ENCODE peak calls at places on chromosome 5, in four cellular contexts. P, F, W and I are unnamed samples. For H3K4me1, the result is how much of the 10 kb centered on the place peaks cover.

GRCh38 chr5:72107874-72108199 is 562 bp downstream of the MAP1B start:
- DNase-seq in P (no peak), F (no peak), W (no peak), I (no peak)

GRCh38 chr5:86909461-86909881 is 291.7 kb downstream of the COX7C start:
- DNase-seq in P (no peak), F (no peak), W (no peak), I (no peak)

GRCh38 chr5:171615201-171616001 is 170.2 kb upstream of the SMIM23 start:
- DNase-seq in P (peak), F (no peak), W (no peak), I (no peak)

GRCh38 chr5:128271859-128272446 is 188.4 kb downstream of the SLC12A2 start:
- DNase-seq in P (no peak), F (no peak), W (no peak), I (no peak)

GRCh38 chr5:65172486-65173129 is 309.1 kb downstream of the ADAMTS6 start:
- DNase-seq in P (no peak), F (no peak), W (no peak), I (no peak)

GRCh38 chr5:76657091-76657490 is 33.9 kb upstream of the F2RL2 start:
- DNase-seq in P (no peak), F (no peak), W (no peak), I (no peak)

GRCh38 chr5:33306758-33307157 is 134.0 kb upstream of the TARS1 start:
- DNase-seq in P (no peak), F (no peak), W (no peak), I (no peak)

GRCh38 chr5:119112151-119112550 is 41.3 kb downstream of the DMXL1 start:
- DNase-seq in P (no peak), F (no peak), W (no peak), I (no peak)

GRCh38 chr5:111830333-111830732 is 73.3 kb upstream of the NREP start:
- DNase-seq in P (no peak), F (no peak), W (no peak), I (no peak)

GRCh38 chr5:56306433-56307150 is 73.5 kb upstream of the ANKRD55 start:
- DNase-seq in P (no peak), F (no peak), W (no peak), I (no peak)

GRCh38 chr5:82164957-82165698 is 113.0 kb downstream of the RPS23 start:
- DNase-seq in P (no peak), F (peak), W (no peak), I (no peak)

GRCh38 chr5:175866377-175866907 is 4.9 kb upstream of the CPLX2 start:
- DNase-seq in P (no peak), F (no peak), W (no peak), I (no peak)

GRCh38 chr5:30650311-30650710 is 543.2 kb upstream of the CDH6 start:
- DNase-seq in P (no peak), F (no peak), W (no peak), I (no peak)

GRCh38 chr5:141915881-141916336 is 7.8 kb upstream of the DELE1 start:
- DNase-seq in P (no peak), F (no peak), W (no peak), I (no peak)

GRCh38 chr5:29367176-29367833 is 1826.2 kb upstream of the CDH6 start:
- DNase-seq in P (no peak), F (no peak), W (no peak), I (no peak)

GRCh38 chr5:58074717-58075116 is 385.2 kb downstream of the PLK2 start:
- DNase-seq in P (no peak), F (no peak), W (no peak), I (no peak)

GRCh38 chr5:411728-412127 is 31.2 kb upstream of the EXOC3 start:
- DNase-seq in P (peak), F (no peak), W (no peak), I (no peak)

GRCh38 chr5:54305737-54306136 is 4.6 kb downstream of the ARL15 start:
- DNase-seq in P (no peak), F (no peak), W (no peak), I (no peak)

GRCh38 chr5:119328753-119329602 is 26.8 kb upstream of the TNFAIP8 start:
- DNase-seq in P (no peak), F (no peak), W (peak), I (peak)

GRCh38 chr5:40743771-40744170 is 12.0 kb downstream of the TTC33 start:
- DNase-seq in P (no peak), F (no peak), W (no peak), I (no peak)

GRCh38 chr5:64417390-64417789 is 88.4 kb upstream of the RGS7BP start:
- DNase-seq in P (no peak), F (no peak), W (no peak), I (no peak)

GRCh38 chr5:133397432-133397831 is 214.9 kb downstream of the FSTL4 start:
- DNase-seq in P (no peak), F (no peak), W (no peak), I (no peak)

GRCh38 chr5:1034421-1034905 is 25.9 kb downstream of the NKD2 start:
- DNase-seq in P (no peak), F (no peak), W (no peak), I (no peak)

GRCh38 chr5:72572236-72572765 is 65.1 kb upstream of the ZNF366 start:
- DNase-seq in P (no peak), F (no peak), W (no peak), I (no peak)

GRCh38 chr5:57598756-57599155 is 116.1 kb upstream of the ACTBL2 start:
- DNase-seq in P (no peak), F (no peak), W (no peak), I (no peak)

GRCh38 chr5:87188411-87188810 is 79.3 kb upstream of the RASA1 start:
- DNase-seq in P (no peak), F (no peak), W (no peak), I (no peak)

GRCh38 chr5:98360548-98360947 is 412.9 kb upstream of the RGMB start:
- DNase-seq in P (no peak), F (no peak), W (no peak), I (no peak)

GRCh38 chr5:67808340-67808739 is 407.2 kb upstream of the PIK3R1 start:
- DNase-seq in P (no peak), F (no peak), W (no peak), I (no peak)

GRCh38 chr5:107389130-107389553 is 281.6 kb downstream of the EFNA5 start:
- DNase-seq in P (no peak), F (no peak), W (peak), I (peak)

GRCh38 chr5:77214151-77214550 is 3.7 kb downstream of the PDE8B start:
- DNase-seq in P (no peak), F (no peak), W (no peak), I (no peak)

GRCh38 chr5:88680253-88681132 is 202.5 kb downstream of the MEF2C start:
- DNase-seq in P (peak), F (peak), W (peak), I (peak)

GRCh38 chr5:67095346-67095871 is 101.2 kb downstream of the CD180 start:
- DNase-seq in P (peak), F (no peak), W (no peak), I (no peak)

GRCh38 chr5:154190652-154191304 is at the start of gene GALNT10:
- DNase-seq in P (peak), F (peak), W (peak), I (peak)

GRCh38 chr5:8840237-8840636 is 705.6 kb downstream of the SEMA5A start:
- DNase-seq in P (no peak), F (no peak), W (no peak), I (no peak)

GRCh38 chr5:321233-321725 is at the start of gene AHRR:
- DNase-seq in P (peak), F (no peak), W (no peak), I (no peak)

GRCh38 chr5:43193952-43194321 is 1.9 kb downstream of the NIM1K start:
- DNase-seq in P (no peak), F (no peak), W (no peak), I (no peak)

GRCh38 chr5:23139338-23140171 is 286.4 kb upstream of the CDH12 start:
- DNase-seq in P (no peak), F (no peak), W (no peak), I (no peak)

GRCh38 chr5:121873409-121873808 is 21.7 kb downstream of the FTMT start:
- DNase-seq in P (no peak), F (no peak), W (no peak), I (no peak)

GRCh38 chr5:173673295-173674170 is 57.1 kb upstream of the BOD1 start:
- DNase-seq in P (no peak), F (no peak), W (no peak), I (no peak)

GRCh38 chr5:169649486-169649885 is 12.4 kb downstream of the DOCK2 start:
- DNase-seq in P (no peak), F (no peak), W (no peak), I (peak)

GRCh38 chr5:169650701-169651331 is 13.7 kb downstream of the DOCK2 start:
- DNase-seq in P (no peak), F (no peak), W (no peak), I (peak)

GRCh38 chr5:169651526-169651925 is 14.5 kb downstream of the DOCK2 start:
- DNase-seq in P (no peak), F (no peak), W (no peak), I (no peak)

GRCh38 chr5:169655353-169655752 is 18.3 kb downstream of the DOCK2 start:
- DNase-seq in P (no peak), F (no peak), W (no peak), I (no peak)

DNA sequence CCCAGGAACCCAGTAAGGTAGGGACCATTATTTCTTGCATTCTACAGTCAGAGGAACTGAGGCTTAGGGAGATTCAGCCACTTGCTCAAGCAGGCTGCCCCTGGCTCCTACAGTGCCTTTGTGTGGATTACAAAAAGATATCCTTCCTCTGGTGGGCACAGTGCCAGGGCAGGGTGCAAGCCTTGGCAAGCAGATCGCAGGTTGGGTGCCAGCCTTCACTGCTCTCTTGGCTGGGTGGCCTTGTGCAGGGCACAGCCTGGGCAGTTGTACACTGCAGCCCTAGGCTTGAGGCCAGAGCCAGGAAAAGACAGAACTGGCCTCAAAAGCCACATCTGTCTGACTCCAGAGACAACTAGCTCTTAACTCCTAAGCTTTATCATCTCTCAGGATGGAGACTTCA is 15.0 kb downstream of the DOCK2 start:
- DNase-seq in P (no peak), F (peak), W (no peak), I (no peak)
- H3K4me1 ChIP-seq in P (under half), F (under half), W (half or more), I (half or more)

GRCh38 chr5:14665949-14666741 is 1.6 kb downstream of the OTULIN start:
- DNase-seq in P (peak), F (peak), W (peak), I (peak)
- H3K4me1 ChIP-seq in P (under half), F (under half), W (half or more), I (half or more)

GRCh38 chr5:73812457-73812856 is 186.5 kb downstream of the ARHGEF28 start:
- DNase-seq in P (no peak), F (no peak), W (no peak), I (no peak)
- H3K4me1 ChIP-seq in P (under half), F (under half), W (under half), I (under half)

GRCh38 chr5:150648294-150649107 is 8.0 kb downstream of the SYNPO start:
- DNase-seq in P (no peak), F (no peak), W (no peak), I (no peak)

GRCh38 chr5:150649828-150650712 is 9.6 kb downstream of the SYNPO start:
- DNase-seq in P (no peak), F (no peak), W (no peak), I (no peak)

GRCh38 chr5:150649108-150649827 is 8.8 kb downstream of the SYNPO start:
- DNase-seq in P (no peak), F (no peak), W (no peak), I (no peak)

GRCh38 chr5:150645070-150645700 is 4.7 kb downstream of the SYNPO start:
- DNase-seq in P (no peak), F (peak), W (no peak), I (no peak)

DNA sequence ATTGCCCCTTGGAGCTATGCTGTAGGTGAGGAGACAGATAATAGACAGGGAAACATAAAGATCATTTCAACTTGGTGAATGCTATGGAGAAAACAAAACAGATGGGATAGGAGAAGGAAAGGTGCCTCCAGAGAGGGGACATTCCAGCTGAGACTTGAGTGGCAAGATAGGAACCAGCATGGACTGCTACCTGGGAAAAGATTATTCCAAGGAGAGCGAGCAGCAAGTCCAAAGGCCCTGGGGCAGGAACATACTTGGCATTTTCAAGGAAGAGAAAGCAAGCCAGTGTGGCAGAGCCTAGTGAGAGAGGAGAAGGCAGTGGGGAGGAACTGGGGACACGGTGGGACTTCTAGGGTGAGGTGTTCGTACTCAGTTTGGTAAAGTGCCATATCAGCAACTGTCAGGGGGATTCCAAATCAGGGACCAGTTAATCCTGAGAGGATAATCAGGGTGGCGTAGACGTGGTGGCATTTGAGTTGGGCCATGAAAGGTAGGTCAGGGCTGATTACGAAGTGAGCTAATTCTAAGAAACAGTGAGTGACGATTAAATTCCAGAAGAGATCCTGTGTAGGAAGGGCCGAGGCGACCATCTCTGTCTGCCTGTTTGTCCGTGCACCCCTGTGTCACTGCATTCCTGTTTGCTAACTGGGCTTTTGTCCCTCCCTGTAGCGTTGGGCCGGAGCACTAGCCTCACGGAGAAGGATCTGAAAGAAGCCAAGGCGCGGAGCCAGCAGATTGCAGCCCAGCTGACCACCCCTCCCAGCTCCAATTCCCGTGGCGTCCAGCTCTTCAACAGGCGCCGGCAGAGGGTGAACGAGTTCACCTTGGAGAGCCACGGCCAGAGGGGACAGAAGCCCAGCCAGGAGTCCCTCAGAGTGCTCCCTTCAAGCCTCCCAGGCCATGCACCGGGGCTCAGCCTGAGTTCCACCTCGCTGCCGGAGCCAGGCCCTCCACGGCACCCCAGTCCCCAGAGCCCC is 7.1 kb downstream of the SYNPO start:
- DNase-seq in P (peak), F (no peak), W (no peak), I (no peak)
- H3K4me1 ChIP-seq in P (under half), F (under half), W (under half), I (under half)

GRCh38 chr5:151215546-151215880 is 8.4 kb downstream of the CCDC69 start:
- DNase-seq in P (no peak), F (no peak), W (no peak), I (no peak)

GRCh38 chr5:151208481-151208914 is 15.4 kb downstream of the CCDC69 start:
- DNase-seq in P (no peak), F (no peak), W (no peak), I (no peak)

GRCh38 chr5:151213803-151214613 is 9.9 kb downstream of the CCDC69 start:
- DNase-seq in P (peak), F (peak), W (peak), I (peak)

GRCh38 chr5:151214614-151215545 is 9.0 kb downstream of the CCDC69 start:
- DNase-seq in P (no peak), F (no peak), W (peak), I (no peak)

GRCh38 chr5:151212361-151212899 is 11.5 kb downstream of the CCDC69 start:
- DNase-seq in P (no peak), F (no peak), W (peak), I (no peak)
- H3K4me1 ChIP-seq in P (half or more), F (half or more), W (half or more), I (half or more)

GRCh38 chr5:138789771-138790242 is 36.6 kb downstream of the CTNNA1 start:
- DNase-seq in P (no peak), F (peak), W (no peak), I (peak)
- H3K4me1 ChIP-seq in P (under half), F (under half), W (under half), I (under half)

DNA sequence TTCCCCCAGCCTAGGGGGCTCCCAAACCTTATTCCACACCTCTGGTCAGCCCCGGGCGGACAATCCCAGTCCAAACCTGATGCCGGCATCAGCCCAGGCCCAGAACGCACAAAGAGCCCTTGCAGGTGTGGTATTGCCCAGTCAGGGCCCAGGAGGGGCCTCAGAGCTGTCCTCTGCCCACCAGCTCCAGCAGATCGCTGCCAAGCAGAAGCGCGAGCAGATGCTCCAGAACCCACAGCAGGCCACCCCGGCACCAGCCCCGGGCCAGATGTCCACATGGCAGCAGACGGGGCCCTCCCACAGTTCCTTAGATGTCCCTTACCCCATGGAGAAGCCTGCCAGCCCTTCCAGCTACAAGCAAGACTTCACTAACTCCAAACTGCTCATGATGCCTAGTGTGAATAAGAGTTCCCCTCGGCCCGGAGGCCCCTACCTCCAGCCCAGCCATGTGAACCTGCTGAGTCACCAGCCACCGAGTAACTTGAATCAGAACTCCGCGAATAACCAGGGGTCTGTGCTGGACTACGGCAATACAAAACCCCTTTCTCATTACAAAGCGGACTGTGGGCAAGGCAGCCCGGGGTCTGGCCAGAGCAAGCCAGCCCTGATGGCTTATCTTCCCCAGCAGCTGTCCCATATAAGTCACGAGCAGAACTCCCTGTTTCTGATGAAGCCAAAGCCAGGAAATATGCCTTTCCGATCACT is 27.6 kb upstream of the LTC4S start:
- DNase-seq in P (no peak), F (no peak), W (no peak), I (no peak)
- H3K4me1 ChIP-seq in P (under half), F (half or more), W (under half), I (under half)

GRCh38 chr5:177491429-177491945 is 5.9 kb downstream of the PDLIM7 start:
- DNase-seq in P (no peak), F (no peak), W (no peak), I (no peak)
- H3K4me1 ChIP-seq in P (under half), F (under half), W (under half), I (under half)

DNA sequence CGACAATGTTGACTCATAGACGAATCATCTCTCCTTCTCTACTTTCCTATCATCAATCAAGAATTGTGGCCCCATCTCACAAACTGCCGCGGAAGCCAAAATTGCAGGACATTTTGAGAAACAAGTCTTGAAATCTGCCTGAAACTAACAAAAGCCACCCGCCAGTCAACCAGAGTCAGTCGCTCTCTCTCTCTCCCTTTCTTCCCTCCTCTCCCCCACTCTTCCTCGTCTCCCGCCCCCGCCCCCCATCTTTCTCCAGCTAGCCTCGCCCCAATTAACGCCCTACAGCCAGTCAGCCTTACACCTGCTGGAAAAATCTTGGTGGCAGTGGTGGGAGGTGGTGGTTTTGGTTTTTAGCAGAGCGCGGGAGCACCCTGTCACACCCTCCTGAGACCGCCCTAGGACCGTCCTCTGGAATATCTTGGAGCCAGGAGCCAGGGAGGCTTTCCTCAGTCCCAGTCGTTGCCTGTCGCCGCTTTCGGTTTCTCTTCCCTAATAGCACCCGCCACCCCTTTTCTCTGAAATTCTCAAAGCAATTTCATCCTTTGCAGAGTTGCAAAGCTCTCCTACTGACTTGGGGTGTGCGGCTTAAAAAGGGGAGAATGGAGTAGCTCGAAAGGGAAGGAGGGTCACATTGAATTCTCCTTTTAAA is 301.1 kb downstream of the PARP8 start:
- DNase-seq in P (no peak), F (no peak), W (no peak), I (no peak)
- H3K4me1 ChIP-seq in P (under half), F (half or more), W (under half), I (half or more)

DNA sequence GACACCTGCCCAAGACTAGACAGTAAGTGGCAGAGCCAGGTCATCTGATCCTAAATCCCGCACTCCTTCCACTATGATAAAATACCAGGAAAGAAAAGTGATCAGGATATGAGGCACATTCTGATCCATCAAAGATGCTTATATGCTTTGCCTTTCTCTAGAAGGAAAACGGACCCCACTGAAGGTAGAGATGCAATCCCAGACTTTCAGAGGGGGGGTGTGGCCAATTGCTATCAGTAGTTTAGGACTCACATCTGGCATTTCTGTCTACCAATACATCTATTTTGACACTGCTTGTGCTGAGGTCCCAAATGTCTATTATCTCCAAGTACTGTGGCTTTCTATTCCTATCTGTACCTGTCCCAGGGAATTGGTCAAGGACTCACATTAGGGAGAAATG is 1.7 kb downstream of the TRIM52 start:
- DNase-seq in P (no peak), F (no peak), W (no peak), I (no peak)
- H3K4me1 ChIP-seq in P (half or more), F (half or more), W (half or more), I (half or more)